ENCODE peak calls at places on chromosome 5, in six cellular contexts. P is glutamatergic neuron, G is fibroblast of pulmonary artery, T is endothelial cell, A is H9, X is tibial artery. R is an unnamed sample.

GRCh38 chr5:10448754-10449345 is 7.2 kb downstream of the ROPN1L start:
- DNase-seq in P (no peak), T (no peak), X (no peak), A (no peak), G (no peak), R (no peak)

GRCh38 chr5:55004728-55005127 is 19.3 kb upstream of the GZMK start:
- DNase-seq in P (no peak), T (no peak), G (peak), A (no peak), X (no peak), R (no peak)

GRCh38 chr5:93069276-93069675 is 511.7 kb downstream of the NR2F1-AS1 start:
- DNase-seq in G (no peak), X (no peak), P (no peak), T (no peak), A (no peak), R (no peak)

GRCh38 chr5:138458353-138458752 is 6.9 kb upstream of the EGR1 start:
- DNase-seq in G (peak), P (no peak), X (no peak), T (no peak), A (no peak), R (no peak)

GRCh38 chr5:41519801-41520200 is 9.4 kb upstream of the PLCXD3 start:
- DNase-seq in A (no peak), T (no peak), P (no peak), X (no peak), G (peak), R (no peak)

GRCh38 chr5:108193021-108193795 is 188.7 kb downstream of the FBXL17 start:
- DNase-seq in P (no peak), A (no peak), X (no peak), G (peak), T (no peak), R (no peak)

GRCh38 chr5:7422719-7423118 is 26.8 kb downstream of the ADCY2 start:
- DNase-seq in A (no peak), P (no peak), X (no peak), G (no peak), T (no peak), R (no peak)

GRCh38 chr5:17042041-17042440 is 106.0 kb upstream of the MYO10 start:
- DNase-seq in P (no peak), G (no peak), X (no peak), A (no peak), T (no peak), R (no peak)

GRCh38 chr5:168874713-168875380 is 295.7 kb upstream of the PANK3 start:
- DNase-seq in P (no peak), X (no peak), A (peak), T (no peak), G (peak), R (no peak)

GRCh38 chr5:81506900-81507588 is 113.1 kb upstream of the ACOT12 start:
- DNase-seq in T (peak), P (no peak), A (peak), X (peak), G (peak), R (no peak)

GRCh38 chr5:59249160-59249559 is 644.4 kb downstream of the PDE4D start:
- DNase-seq in T (no peak), G (no peak), X (no peak), A (no peak), P (no peak), R (no peak)

GRCh38 chr5:149328177-149328576 is 17.1 kb upstream of the GRPEL2 start:
- DNase-seq in P (no peak), G (no peak), X (no peak), T (no peak), A (no peak), R (no peak)

GRCh38 chr5:115098041-115098702 is 71.5 kb downstream of the TRIM36 start:
- DNase-seq in A (no peak), T (peak), X (no peak), G (peak), P (no peak), R (no peak)

GRCh38 chr5:57862471-57863282 is 380.1 kb upstream of the ACTBL2 start:
- DNase-seq in A (no peak), T (no peak), X (no peak), G (peak), P (no peak), R (no peak)

GRCh38 chr5:41312066-41312465 is 98.7 kb upstream of the C6 start:
- DNase-seq in P (no peak), A (no peak), T (no peak), G (no peak), X (no peak), R (no peak)

GRCh38 chr5:90590-91547 is 1.1 kb upstream of the PLEKHG4B start:
- DNase-seq in X (no peak), T (no peak), A (peak), P (peak), G (peak), R (no peak)

GRCh38 chr5:167944121-167944858 is 347.2 kb upstream of the WWC1 start:
- DNase-seq in T (no peak), G (no peak), P (no peak), X (no peak), A (no peak), R (no peak)

GRCh38 chr5:14665949-14666741 is 1.6 kb downstream of the OTULIN start:
- DNase-seq in T (peak), A (no peak), X (no peak), G (peak), P (peak), R (peak)

DNA sequence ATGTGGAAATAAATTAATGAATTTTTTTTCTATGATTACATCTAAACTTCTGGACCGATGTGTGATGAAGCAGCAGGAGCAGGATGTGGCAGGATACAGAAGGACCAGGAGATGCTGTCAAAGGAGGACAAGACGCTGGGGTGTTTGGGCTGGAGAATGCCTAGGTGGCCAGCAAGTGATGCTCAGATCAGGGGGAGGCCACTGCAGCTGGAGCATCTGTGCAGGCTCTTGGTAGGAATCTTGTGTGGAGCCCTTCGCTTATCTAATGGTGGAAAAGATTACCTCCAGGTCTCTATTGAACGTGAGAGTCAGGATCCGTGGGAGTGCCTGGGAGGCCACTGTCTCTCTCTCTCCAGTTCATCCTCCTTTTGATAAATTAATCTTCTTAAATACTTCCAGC is 79.8 kb downstream of the MRPL36 start:
- DNase-seq in A (no peak), T (no peak), P (no peak), G (no peak), X (no peak), R (no peak)
- TF ChIP-seq CTCF in A (no peak), T (no peak), P (no peak), G (no peak), X (no peak), R (no peak)

GRCh38 chr5:134511796-134512660 is 13.4 kb upstream of the JADE2 start:
- DNase-seq in X (peak), G (peak), P (peak), A (peak), T (no peak), R (no peak)
- TF ChIP-seq CTCF in X (no peak), G (peak), P (no peak), A (peak), T (no peak), R (no peak)

DNA sequence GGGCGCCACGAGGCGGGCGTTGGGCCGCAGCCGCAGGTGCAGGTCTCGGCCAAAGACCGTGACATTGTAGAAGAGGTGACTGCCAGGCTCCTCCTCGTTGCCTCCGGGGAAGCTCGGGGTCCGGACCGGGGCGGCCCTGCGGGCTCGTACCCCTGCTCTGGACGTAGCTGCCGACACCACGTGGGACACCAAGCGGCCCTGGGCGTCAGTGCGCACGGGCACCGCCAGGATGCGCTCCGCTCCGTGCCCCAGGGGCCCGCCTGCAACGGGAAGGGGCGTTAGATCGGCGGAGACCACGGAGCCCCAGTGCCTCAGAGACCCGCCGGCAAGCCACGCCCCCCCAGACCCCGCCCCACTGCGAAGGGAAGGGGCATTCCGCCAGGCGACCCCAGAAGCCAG is 1.4 kb downstream of the ADAMTS2 start:
- DNase-seq in T (peak), A (peak), G (peak), P (peak), X (no peak), R (no peak)
- TF ChIP-seq CTCF in T (peak), A (peak), G (peak), P (peak), X (peak), R (no peak)

DNA sequence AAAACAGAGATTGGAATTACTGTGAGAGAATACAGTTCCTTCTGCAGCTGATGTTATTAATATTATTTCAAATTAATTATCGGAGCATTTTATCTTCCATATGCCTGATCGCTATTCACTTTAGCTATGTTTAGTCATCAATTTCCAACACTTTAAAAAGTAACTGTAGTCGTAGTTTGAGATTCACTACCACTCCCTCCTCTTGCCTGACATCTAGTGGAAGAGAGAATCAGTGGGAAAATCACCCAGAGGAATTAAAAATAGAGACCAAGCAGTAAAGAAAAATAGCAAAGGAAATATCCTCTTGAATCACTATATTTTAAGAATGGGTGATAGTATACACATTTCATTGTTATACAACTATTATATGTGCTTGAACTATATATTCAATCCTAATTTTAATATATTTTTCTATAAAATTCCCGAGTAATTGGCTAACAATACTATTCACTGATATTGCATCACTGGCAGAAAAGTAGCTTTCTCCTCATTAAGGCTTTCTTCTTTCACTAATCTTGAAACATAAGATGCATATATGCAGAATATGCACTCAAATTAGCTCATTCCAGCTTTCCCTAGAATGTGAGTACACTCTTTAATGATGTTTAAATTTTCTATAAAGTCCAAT is 708.7 kb downstream of the CDH9 start:
- DNase-seq in X (no peak), A (no peak), P (no peak), T (no peak), G (no peak), R (no peak)
- TF ChIP-seq CTCF in X (peak), A (peak), P (peak), T (peak), G (peak), R (no peak)

GRCh38 chr5:66796306-66797292 is 200.4 kb downstream of the MAST4 start:
- DNase-seq in X (no peak), T (no peak), G (peak), A (no peak), P (no peak), R (no peak)
- TF ChIP-seq CTCF in X (no peak), T (no peak), G (peak), A (peak), P (peak), R (no peak)

DNA sequence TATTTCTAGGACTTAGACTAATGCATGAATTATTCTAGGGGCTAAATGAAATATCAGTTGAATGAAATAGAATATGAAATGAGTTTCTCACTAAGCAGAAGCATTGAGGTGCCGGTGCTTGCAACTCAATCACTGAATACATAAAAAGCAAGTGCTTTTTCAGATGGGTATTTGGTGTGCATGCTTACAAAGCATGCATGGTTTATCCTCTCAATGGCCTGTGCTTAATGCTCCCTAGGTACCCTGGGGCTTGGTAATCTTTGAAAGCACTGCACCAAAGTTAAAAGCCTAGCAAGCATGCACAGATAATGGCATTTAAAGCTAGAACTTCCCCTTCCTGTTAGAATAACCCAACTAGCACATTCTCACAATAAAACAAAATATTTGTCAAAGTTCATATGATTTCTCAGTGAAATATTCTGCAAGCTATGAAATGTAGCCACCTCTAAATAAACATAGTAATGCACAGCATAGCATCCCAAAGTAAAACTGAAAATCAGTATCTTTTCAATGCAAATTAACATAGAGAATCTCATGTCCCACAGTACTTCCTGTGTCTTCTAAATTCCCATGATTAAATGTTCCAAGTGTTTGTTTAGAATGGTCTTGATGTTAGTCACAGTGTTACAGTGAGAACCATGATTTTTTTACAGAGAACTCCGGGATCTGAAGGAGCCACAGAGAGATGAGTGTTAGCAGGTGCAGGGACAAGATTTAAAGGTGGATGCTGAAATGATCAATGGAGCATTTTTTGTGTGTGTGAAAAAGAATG is 143.4 kb upstream of the CDH6 start:
- DNase-seq in A (no peak), T (no peak), X (no peak), G (no peak), P (no peak), R (no peak)
- TF ChIP-seq CTCF in A (no peak), T (no peak), X (no peak), G (no peak), P (no peak), R (no peak)

GRCh38 chr5:135885031-135885430 is 10.6 kb downstream of the IL9 start:
- DNase-seq in T (no peak), X (no peak), G (no peak), A (no peak), P (no peak), R (no peak)

GRCh38 chr5:135880801-135881200 is 14.8 kb downstream of the IL9 start:
- DNase-seq in P (no peak), T (no peak), G (no peak), A (no peak), X (no peak), R (no peak)

GRCh38 chr5:135883026-135883425 is 12.6 kb downstream of the IL9 start:
- DNase-seq in X (no peak), G (no peak), A (no peak), P (no peak), T (no peak), R (no peak)

GRCh38 chr5:135881244-135881643 is 14.4 kb downstream of the IL9 start:
- DNase-seq in A (no peak), T (no peak), G (no peak), P (no peak), X (no peak), R (no peak)

DNA sequence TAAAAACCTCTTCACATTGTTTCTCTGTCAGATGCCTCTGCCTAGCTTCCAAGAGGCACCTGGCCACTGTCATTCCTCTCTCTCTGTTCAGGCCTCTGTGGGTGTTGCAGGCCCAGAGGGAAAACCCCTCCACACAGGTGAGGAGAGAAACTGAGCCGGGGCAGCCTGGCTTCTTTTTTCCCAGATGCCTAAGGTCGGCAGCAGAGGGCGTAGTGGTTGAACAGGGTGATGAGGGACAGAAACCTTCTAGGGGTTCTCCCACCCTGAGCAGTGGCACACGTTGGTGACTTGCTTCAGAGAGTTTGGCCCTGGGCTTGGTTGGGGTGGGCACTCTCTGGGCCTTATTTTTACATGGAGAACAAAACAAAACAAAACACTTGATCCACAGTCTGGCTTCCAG is 12.2 kb downstream of the IL9 start:
- DNase-seq in P (no peak), A (peak), X (no peak), T (peak), G (no peak), R (no peak)
- TF ChIP-seq CTCF in P (no peak), A (peak), X (no peak), T (no peak), G (peak), R (no peak)

R was measured in natural killer cell.